ENCODE peak calls at places on chromosome 11, in six cellular contexts. D is BJ, T is left ventricle myocardium inferior, X is HL-60, L is neural progenitor cell, H is GM12865. A is an unnamed sample.

GRCh38 chr11:18313985-18314763 is 7.8 kb downstream of the HPS5 start:
- DNase-seq in D (no peak), T (no peak), X (no peak), L (no peak), H (no peak), A (no peak)

GRCh38 chr11:113549611-113550061 is 74.4 kb upstream of the DRD2 start:
- DNase-seq in D (no peak), T (no peak), X (no peak), L (no peak), H (no peak), A (no peak)

GRCh38 chr11:697811-698311 is 2.2 kb downstream of the TMEM80 start:
- DNase-seq in D (no peak), T (no peak), X (peak; percentile 50), L (no peak), H (no peak), A (no peak)

GRCh38 chr11:120181446-120181992 is 29.3 kb upstream of the OAF start:
- DNase-seq in D (no peak), T (no peak), X (no peak), L (no peak), H (no peak), A (no peak)

GRCh38 chr11:454043-454442 is 4.0 kb downstream of the PTDSS2 start:
- DNase-seq in D (no peak), T (no peak), X (no peak), L (no peak), H (no peak), A (no peak)

GRCh38 chr11:46711288-46711687 is 7.7 kb upstream of the F2 start:
- DNase-seq in D (no peak), T (no peak), X (no peak), L (no peak), H (no peak), A (no peak)

GRCh38 chr11:11806586-11806985 is 35.2 kb upstream of the USP47 start:
- DNase-seq in D (no peak), T (no peak), X (no peak), L (no peak), H (no peak), A (no peak)

GRCh38 chr11:110527146-110527545 is 97.4 kb downstream of the FDX1 start:
- DNase-seq in D (no peak), T (no peak), X (no peak), L (no peak), H (no peak), A (no peak)

GRCh38 chr11:2156416-2157182 is 4.4 kb downstream of the INS start:
- DNase-seq in D (no peak), T (peak; percentile 65), X (peak; percentile 54), L (peak; percentile 85), H (peak; percentile 31), A (peak; percentile 92)

GRCh38 chr11:37199082-37199481 is 601.0 kb upstream of the RAG2 start:
- DNase-seq in D (no peak), T (no peak), X (no peak), L (no peak), H (no peak), A (no peak)

GRCh38 chr11:83827940-83828554 is 541.9 kb upstream of the CCDC90B start:
- DNase-seq in D (no peak), T (no peak), X (no peak), L (peak; percentile 65), H (peak; percentile 52), A (no peak)

GRCh38 chr11:123129920-123130319 is 65.1 kb downstream of the CLMP start:
- DNase-seq in D (peak; percentile 66), T (no peak), X (no peak), L (no peak), H (no peak), A (no peak)

GRCh38 chr11:65503923-65504670 is 5.3 kb downstream of the MALAT1 start:
- DNase-seq in D (no peak), T (no peak), X (no peak), L (no peak), H (no peak), A (no peak)

GRCh38 chr11:77030834-77031414 is 3.3 kb upstream of the B3GNT6 start:
- DNase-seq in D (no peak), T (no peak), X (no peak), L (no peak), H (no peak), A (no peak)

GRCh38 chr11:84817998-84818397 is 809.1 kb downstream of the DLG2 start:
- DNase-seq in D (no peak), T (no peak), X (no peak), L (no peak), H (no peak), A (no peak)

GRCh38 chr11:44894217-44894617 is 56.5 kb downstream of the TP53I11 start:
- DNase-seq in D (no peak), T (peak; percentile 70), X (peak; percentile 29), L (peak; percentile 95), H (peak; percentile 62), A (peak; percentile 86)

GRCh38 chr11:106384429-106384828 is 307.0 kb downstream of the AASDHPPT start:
- DNase-seq in D (no peak), T (no peak), X (no peak), L (no peak), H (no peak), A (no peak)

GRCh38 chr11:313787-314547 is at the start of gene IFITM1:
- DNase-seq in D (peak; percentile 79), T (no peak), X (peak; percentile 49), L (peak; percentile 60), H (peak; percentile 94), A (no peak)

GRCh38 chr11:44737686-44738085 is 10.9 kb downstream of the TSPAN18 start:
- DNase-seq in D (no peak), T (no peak), X (no peak), L (no peak), H (no peak), A (no peak)

GRCh38 chr11:125064070-125064469 is 965 bp downstream of the SLC37A2 start:
- DNase-seq in D (no peak), T (no peak), X (no peak), L (no peak), H (no peak), A (no peak)

GRCh38 chr11:129386795-129387390 is 11.2 kb downstream of the BARX2 start:
- DNase-seq in D (no peak), T (no peak), X (no peak), L (no peak), H (no peak), A (no peak)

GRCh38 chr11:11148104-11148509 is 204.9 kb downstream of the CSNK2A3 start:
- DNase-seq in D (peak; percentile 71), T (peak; percentile 77), X (no peak), L (peak; percentile 50), H (peak; percentile 38), A (peak; percentile 33)

DNA sequence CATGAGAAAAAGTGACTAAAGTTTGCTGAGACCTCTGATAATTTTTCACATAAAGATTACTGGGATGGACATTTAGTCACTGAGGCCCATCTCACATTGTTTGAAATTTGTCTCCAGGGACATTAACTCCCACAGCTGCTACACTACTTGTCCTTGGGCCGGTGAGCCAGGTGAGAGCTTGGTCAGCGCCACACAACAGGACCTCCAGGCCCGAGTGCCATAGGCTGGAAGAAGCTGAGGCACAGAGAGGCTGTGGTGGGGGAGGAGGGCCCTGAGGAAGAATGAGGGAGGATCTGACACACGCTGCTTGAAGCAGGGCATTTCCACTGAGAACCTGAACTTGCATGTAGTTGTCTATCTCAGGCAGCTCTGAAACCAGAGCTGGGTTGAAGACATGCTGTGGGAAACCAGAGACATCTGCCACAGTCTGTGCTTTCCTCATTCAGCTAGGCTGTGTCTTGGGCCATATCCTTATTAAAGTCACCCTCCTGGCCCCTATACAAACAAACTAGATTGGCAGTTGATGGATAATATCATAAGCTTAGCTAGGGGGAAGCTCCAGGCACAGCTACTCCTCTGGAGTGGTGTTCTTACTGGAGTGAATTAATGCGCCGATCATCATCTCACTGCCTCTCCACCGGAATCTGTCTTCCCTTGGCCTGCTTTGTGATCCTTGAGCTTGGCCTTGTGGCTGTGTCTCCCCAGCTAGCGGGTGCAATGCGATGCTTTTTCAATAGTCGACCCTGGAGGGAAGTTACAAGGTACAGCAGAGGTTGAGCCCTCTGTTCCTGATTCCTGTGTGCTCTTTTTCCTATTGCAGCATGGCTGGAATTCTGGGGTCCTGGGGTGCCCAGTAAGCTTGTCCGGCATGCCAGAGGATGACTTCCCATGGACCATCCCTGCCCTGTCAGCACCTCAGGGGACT is 225.3 kb upstream of the B3GAT1 start:
- DNase-seq in D (no peak), T (no peak), X (no peak), L (no peak), H (peak; percentile 16), A (no peak)
- TF ChIP-seq CTCF in D (no peak), T (no peak), X (no peak), L (no peak), H (no peak), A (no peak)

DNA sequence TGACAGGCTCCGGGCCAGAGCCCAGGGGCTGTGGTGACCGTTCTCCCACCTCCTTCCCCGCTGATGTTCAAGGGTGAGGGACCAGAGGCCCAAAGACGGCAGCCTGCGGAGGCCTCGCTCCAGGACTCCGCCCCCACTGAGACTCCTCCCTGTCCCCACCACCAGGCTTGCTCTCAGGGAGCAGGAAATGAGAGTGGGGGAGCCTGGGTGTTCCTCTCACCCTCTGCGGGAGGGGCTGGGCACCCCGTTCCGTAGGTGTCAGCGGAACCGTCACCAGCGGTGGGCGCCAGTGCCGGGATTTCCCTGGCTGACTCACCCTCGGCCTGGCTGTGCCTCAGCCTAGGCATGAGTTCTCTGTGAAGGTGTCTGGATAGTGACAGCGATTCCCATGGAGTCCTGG is 15.7 kb downstream of the DAGLA start:
- DNase-seq in D (peak; percentile 29), T (peak; percentile 79), X (no peak), L (no peak), H (peak; percentile 57), A (no peak)
- TF ChIP-seq CTCF in D (peak; percentile 28), T (peak; percentile 20), X (no peak), L (no peak), H (no peak), A (no peak)

GRCh38 chr11:78786086-78786485 is 211.4 kb upstream of the NARS2 start:
- DNase-seq in D (no peak), T (no peak), X (no peak), L (no peak), H (no peak), A (peak; percentile 16)

GRCh38 chr11:78786746-78787145 is 212.1 kb upstream of the NARS2 start:
- DNase-seq in D (no peak), T (no peak), X (no peak), L (no peak), H (no peak), A (no peak)

GRCh38 chr11:78789365-78789764 is 214.7 kb upstream of the NARS2 start:
- DNase-seq in D (no peak), T (no peak), X (no peak), L (no peak), H (no peak), A (no peak)

GRCh38 chr11:78788533-78788932 is 213.9 kb upstream of the NARS2 start:
- DNase-seq in D (no peak), T (no peak), X (no peak), L (no peak), H (no peak), A (no peak)

DNA sequence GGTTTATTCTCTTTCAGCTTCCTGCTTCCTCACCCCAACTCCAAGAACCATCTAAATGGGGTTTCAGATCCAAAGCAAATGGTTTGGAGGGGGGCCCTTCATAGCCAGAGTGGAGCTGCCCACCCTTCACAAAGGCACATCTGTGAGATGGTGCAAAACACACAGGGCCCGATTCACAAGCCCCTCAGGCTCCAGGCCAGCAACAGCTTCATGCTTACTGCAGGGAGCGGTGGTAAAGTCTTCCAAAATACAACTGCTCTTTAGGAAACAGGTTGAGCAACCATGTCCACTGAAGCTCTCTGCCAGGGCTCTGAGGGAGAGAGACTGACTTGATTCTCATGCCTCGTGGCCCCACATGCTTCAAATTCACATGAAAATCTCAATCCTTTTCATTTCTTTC is 213.0 kb upstream of the NARS2 start:
- DNase-seq in D (no peak), T (no peak), X (no peak), L (no peak), H (no peak), A (no peak)
- TF ChIP-seq CTCF in D (no peak), T (no peak), X (no peak), L (no peak), H (no peak), A (no peak)

GRCh38 chr11:40924915-40925314 is 534.5 kb downstream of the LRRC4C start:
- DNase-seq in D (no peak), T (no peak), X (no peak), L (peak; percentile 3), H (no peak), A (no peak)
- TF ChIP-seq CTCF in D (no peak), T (no peak), X (no peak), L (peak; percentile 30), H (no peak), A (no peak)

A was measured in nephron progenitor cell.